ENCODE peak calls at places on chromosomes 1 and 21, in five cellular contexts. H, Y, T, Z and O are unnamed samples.

GRCh38 chr21:34510148-34511142 is 1.6 kb downstream of the KCNE1 start:
- DNase-seq in Z (peak), Y (peak), T (peak), H (peak), O (no peak)

GRCh38 chr1:229456016-229456415 is 22.1 kb upstream of the ACTA1 start:
- DNase-seq in Z (no peak), Y (no peak), H (no peak), T (no peak), O (no peak)

GRCh38 chr21:30340714-30341573 is 3.5 kb upstream of the KRTAP27-1 start:
- DNase-seq in T (no peak), Y (no peak), Z (peak), H (no peak), O (no peak)

GRCh38 chr1:226645279-226645976 is 93.7 kb downstream of the ITPKB start:
- DNase-seq in Y (no peak), Z (no peak), T (no peak), H (peak), O (no peak)

GRCh38 chr1:80056179-80056578 is 1049.6 kb upstream of the ADGRL4 start:
- DNase-seq in T (no peak), H (no peak), Z (peak), Y (no peak), O (no peak)

GRCh38 chr1:231385118-231385748 is 36.9 kb downstream of the EGLN1 start:
- DNase-seq in T (no peak), H (no peak), Y (no peak), Z (no peak), O (no peak)

GRCh38 chr21:41837756-41838297 is 41.3 kb downstream of the PRDM15 start:
- DNase-seq in Z (no peak), H (no peak), Y (no peak), T (no peak), O (no peak)

GRCh38 chr1:169509354-169509753 is 23.6 kb upstream of the SLC19A2 start:
- DNase-seq in T (no peak), Y (no peak), Z (peak), H (no peak), O (no peak)

GRCh38 chr1:220926146-220926545 is 46.9 kb downstream of the HLX start:
- DNase-seq in T (no peak), Z (peak), Y (peak), H (no peak), O (no peak)

GRCh38 chr1:233304489-233305102 is 9.1 kb upstream of the PCNX2 start:
- DNase-seq in Y (no peak), Z (peak), T (no peak), H (no peak), O (no peak)

GRCh38 chr1:200029035-200029623 is 1.6 kb downstream of the NR5A2 start:
- DNase-seq in H (no peak), T (no peak), Y (peak), Z (no peak), O (no peak)

GRCh38 chr1:92066321-92066720 is 8.9 kb downstream of the SETSIP start:
- DNase-seq in H (no peak), Y (no peak), T (no peak), Z (peak), O (no peak)

GRCh38 chr1:233790662-233791371 is 113.7 kb upstream of the SLC35F3 start:
- DNase-seq in T (no peak), Y (peak), Z (peak), H (no peak), O (no peak)

GRCh38 chr1:165753934-165754333 is 14.7 kb downstream of the TMCO1 start:
- DNase-seq in Z (no peak), Y (no peak), T (no peak), H (no peak), O (no peak)

GRCh38 chr1:228043281-228043845 is 36.6 kb downstream of the WNT3A start:
- DNase-seq in T (peak), Y (no peak), H (no peak), Z (peak), O (no peak)

GRCh38 chr1:190043655-190044054 is 434.0 kb downstream of the BRINP3 start:
- DNase-seq in T (no peak), Z (no peak), Y (no peak), H (no peak), O (no peak)

GRCh38 chr21:44083631-44084291 is 23.4 kb upstream of the PWP2 start:
- DNase-seq in T (no peak), Z (no peak), H (no peak), Y (no peak), O (no peak)

GRCh38 chr1:94942171-94943128 is 15.5 kb upstream of the CNN3 start:
- DNase-seq in H (no peak), Z (no peak), T (no peak), Y (no peak), O (no peak)

GRCh38 chr1:246588322-246588721 is 22.1 kb downstream of the CNST start:
- DNase-seq in Z (no peak), H (no peak), T (no peak), Y (peak), O (no peak)

GRCh38 chr1:33334081-33334552 is 13.2 kb upstream of the A3GALT2 start:
- DNase-seq in Y (no peak), H (peak), T (peak), Z (no peak), O (no peak)

GRCh38 chr1:91741301-91741700 is 144.7 kb downstream of the TGFBR3 start:
- DNase-seq in Z (no peak), T (no peak), H (no peak), Y (no peak), O (no peak)

GRCh38 chr21:46637952-46638746 is 2.7 kb downstream of the PRMT2 start:
- DNase-seq in Z (no peak), H (no peak), T (no peak), Y (no peak), O (no peak)

GRCh38 chr21:45618287-45618686 is 25.2 kb upstream of the PCBP3 start:
- DNase-seq in T (peak), Z (no peak), H (peak), Y (peak), O (no peak)

GRCh38 chr1:222416001-222416791 is 131.7 kb downstream of the HHIPL2 start:
- DNase-seq in T (no peak), H (no peak), Y (no peak), Z (no peak), O (no peak)

GRCh38 chr1:36350659-36351171 is 27.3 kb upstream of the EVA1B start:
- DNase-seq in H (peak), Y (peak), Z (no peak), T (peak), O (peak)

GRCh38 chr1:221327954-221328353 is 413.9 kb downstream of the DUSP10 start:
- DNase-seq in H (no peak), Y (no peak), T (no peak), Z (no peak), O (no peak)

GRCh38 chr1:247407180-247407616 is 8.8 kb upstream of the NLRP3 start:
- DNase-seq in T (no peak), Y (no peak), H (peak), Z (no peak), O (no peak)

GRCh38 chr1:32944180-32944579 is 20.4 kb downstream of the RNF19B start:
- DNase-seq in H (no peak), Y (no peak), T (no peak), Z (no peak), O (no peak)

DNA sequence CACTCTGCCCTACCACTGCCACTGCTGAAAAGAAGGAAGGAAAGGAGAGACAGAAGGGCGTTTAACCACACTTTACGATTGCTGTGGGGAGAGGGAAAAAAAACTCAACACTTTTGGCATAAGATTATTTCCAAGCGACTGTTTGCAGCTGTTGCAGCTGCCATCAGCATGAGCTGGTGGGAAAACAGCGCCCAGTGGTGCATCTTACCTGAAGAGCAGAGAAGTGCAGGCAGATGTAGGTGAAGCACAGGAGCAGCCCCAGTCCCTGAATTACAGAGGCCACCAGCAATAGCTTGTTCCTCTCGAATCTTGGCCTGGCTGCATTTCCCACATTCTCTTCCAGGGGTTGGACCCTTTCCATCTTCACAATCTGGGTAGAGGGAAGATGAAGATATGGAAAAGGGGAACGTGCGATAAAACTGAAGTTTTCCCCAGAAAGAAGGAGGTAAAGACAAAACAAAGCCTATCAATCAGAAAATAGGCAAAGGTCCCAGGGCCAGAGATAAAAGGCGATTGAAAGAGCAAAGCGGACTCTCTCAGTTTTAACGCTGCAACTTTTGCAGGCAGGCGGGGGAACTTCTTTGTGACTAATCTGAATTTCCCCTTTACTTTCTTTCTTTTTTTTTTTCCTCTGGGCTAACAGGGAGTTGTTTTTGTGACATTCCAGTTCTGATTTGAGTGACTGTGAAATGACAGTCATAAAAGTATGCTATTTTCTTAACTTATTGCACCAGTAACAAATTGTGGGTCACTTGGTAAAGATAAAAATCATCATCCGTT is at the start of gene TNFSF4:
- DNase-seq in Y (no peak), Z (no peak), H (no peak), T (no peak), O (no peak)
- TF ChIP-seq CTCF in Y (no peak), Z (no peak), H (no peak), T (no peak), O (no peak)

GRCh38 chr1:19179597-19180271 is 30.3 kb downstream of the UBR4 start:
- DNase-seq in Y (no peak), T (no peak), H (no peak), Z (no peak), O (no peak)
- TF ChIP-seq CTCF in Y (peak), T (no peak), H (peak), Z (peak), O (peak)

DNA sequence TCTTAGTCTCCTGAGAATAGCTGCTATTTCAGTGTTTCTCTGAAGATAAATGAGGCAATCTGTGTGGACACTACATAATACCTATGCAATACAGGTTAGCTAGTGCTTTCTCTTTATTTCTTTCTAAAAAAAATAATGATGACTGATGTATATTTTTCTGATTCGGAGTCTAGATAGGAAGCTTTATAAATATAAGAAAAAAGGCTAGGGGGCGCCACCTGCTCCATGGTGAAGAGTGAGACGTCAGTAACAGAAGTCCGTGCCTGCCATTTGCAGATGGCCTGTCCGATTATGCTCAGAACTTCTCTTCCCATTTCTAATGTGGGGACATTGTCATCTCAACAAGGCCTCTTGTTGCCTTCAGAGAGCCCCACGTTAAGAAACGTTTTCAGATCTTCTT is 26.4 kb downstream of the QSOX1 start:
- DNase-seq in H (peak), T (no peak), Y (no peak), Z (no peak), O (no peak)
- TF ChIP-seq CTCF in H (no peak), T (no peak), Y (peak), Z (no peak), O (peak)

GRCh38 chr21:25360593-25360992 is 246.7 kb downstream of the MRPL39 start:
- DNase-seq in T (no peak), H (no peak), Y (no peak), Z (no peak), O (no peak)
- TF ChIP-seq CTCF in T (no peak), H (no peak), Y (peak), Z (peak), O (peak)

GRCh38 chr1:241142493-241142892 is 214.5 kb downstream of the RGS7 start:
- DNase-seq in H (no peak), Y (no peak), Z (no peak), T (no peak), O (no peak)
- TF ChIP-seq CTCF in H (no peak), Y (no peak), Z (no peak), T (no peak), O (no peak)

DNA sequence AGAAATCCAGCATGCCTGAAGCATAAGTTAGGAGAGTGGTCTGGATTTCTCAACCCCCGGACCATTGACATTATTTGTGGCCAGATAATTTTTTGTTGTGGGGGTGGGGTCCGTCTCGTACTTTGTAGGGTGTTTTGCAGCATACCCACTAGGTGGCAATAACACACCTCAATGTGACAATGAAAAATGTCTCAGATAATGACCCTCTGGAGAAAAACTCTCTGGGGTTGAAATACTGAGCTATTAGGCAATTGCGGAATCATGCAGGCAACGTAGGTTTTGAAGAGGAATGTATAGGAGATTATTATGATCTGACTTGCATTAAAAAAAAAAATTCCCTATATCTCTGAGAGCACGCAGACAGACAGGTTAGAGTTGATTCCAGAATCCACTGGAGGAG is 25.3 kb upstream of the RRP15 start:
- DNase-seq in Z (no peak), H (no peak), T (no peak), Y (no peak), O (no peak)
- TF ChIP-seq CTCF in Z (peak), H (no peak), T (no peak), Y (no peak), O (peak)

DNA sequence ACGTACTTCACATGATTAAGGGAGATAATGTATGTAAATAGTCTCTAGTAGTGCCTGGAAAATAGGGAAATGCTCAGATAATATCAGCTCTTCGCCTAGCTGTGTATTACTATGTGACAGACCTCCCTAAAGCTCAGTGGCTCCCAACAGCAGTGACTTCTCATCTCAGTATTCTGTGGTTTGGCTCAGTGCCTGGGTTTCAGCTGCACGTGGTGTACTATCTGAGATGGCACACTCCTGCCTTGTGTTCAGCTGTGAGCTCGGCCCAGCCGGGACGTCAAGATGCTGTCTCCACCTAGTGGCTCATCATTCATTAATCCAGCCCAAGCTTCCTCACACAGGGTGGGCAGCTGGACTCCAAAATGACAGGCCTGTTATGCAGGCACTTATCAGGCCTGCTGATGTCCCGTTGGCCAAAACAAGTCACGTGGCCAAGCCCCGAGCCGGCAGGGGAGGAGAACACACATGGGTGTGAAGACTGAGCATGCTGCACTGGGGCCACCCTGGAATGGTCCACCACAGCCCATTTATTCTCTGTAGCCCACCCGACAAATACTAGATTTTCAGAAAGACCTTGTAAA is 17.8 kb downstream of the SLFNL1 start:
- DNase-seq in T (peak), H (peak), Z (peak), Y (peak), O (peak)
- TF ChIP-seq CTCF in T (peak), H (peak), Z (peak), Y (peak), O (peak)